ENCODE peak calls at places on chromosome X, in nine cellular contexts. N is right lobe of liver, K is testis, S is uterus, J is ovary, Q is K562, E is sigmoid colon, U is upper lobe of left lung, M is suprapubic skin. L is an unnamed sample.

GRCh38 chrX:48616575-48616974 is 19.3 kb downstream of the WDR13 start:
- DNase-seq in J (no peak), K (no peak), M (no peak), U (no peak), E (peak; percentile 27), Q (no peak), N (no peak), S (no peak), L (no peak)

GRCh38 chrX:79107891-79108718 is 36.4 kb upstream of the GPR174 start:
- DNase-seq in N (no peak), U (no peak), K (no peak), S (no peak), Q (no peak), E (no peak), M (no peak), J (no peak), L (no peak)

GRCh38 chrX:130098202-130098552 is 12.1 kb downstream of the ELF4 start:
- DNase-seq in K (no peak), M (no peak), J (no peak), U (no peak), N (no peak), E (no peak), S (no peak), Q (no peak), L (no peak)

GRCh38 chrX:129695535-129695934 is 40.8 kb upstream of the APLN start:
- DNase-seq in J (no peak), E (no peak), Q (no peak), M (no peak), N (no peak), U (no peak), S (no peak), K (no peak), L (no peak)

GRCh38 chrX:150227873-150228272 is 135.2 kb upstream of the MAMLD1 start:
- DNase-seq in K (no peak), N (no peak), M (no peak), J (no peak), U (no peak), Q (no peak), E (no peak), S (no peak), L (no peak)

GRCh38 chrX:39953027-39953426 is 144.7 kb downstream of the BCOR start:
- DNase-seq in K (no peak), N (no peak), M (no peak), U (no peak), Q (no peak), E (no peak), J (no peak), S (no peak), L (no peak)

GRCh38 chrX:83845397-83845796 is 15.5 kb upstream of the CYLC1 start:
- DNase-seq in N (no peak), S (no peak), U (no peak), Q (peak; percentile 13), J (no peak), M (no peak), E (no peak), K (peak; percentile 16), L (no peak)

GRCh38 chrX:154298312-154298711 is 2.7 kb downstream of the TKTL1 start:
- DNase-seq in N (no peak), M (no peak), J (no peak), E (no peak), Q (no peak), K (no peak), U (no peak), S (no peak), L (no peak)

GRCh38 chrX:100328342-100328741 is 81.7 kb downstream of the PCDH19 start:
- DNase-seq in N (no peak), S (no peak), Q (no peak), M (no peak), J (no peak), E (no peak), K (no peak), U (no peak), L (no peak)

GRCh38 chrX:48471504-48471903 is 1.4 kb upstream of the SLC38A5 start:
- DNase-seq in S (no peak), E (no peak), U (no peak), N (no peak), Q (no peak), K (no peak), M (no peak), J (no peak), L (no peak)

GRCh38 chrX:4710618-4711433 is 997.4 kb upstream of the PRKX start:
- DNase-seq in S (no peak), E (no peak), N (no peak), K (peak; percentile 54), J (no peak), M (no peak), U (no peak), Q (peak; percentile 1), L (peak; percentile 76)

GRCh38 chrX:131792789-131793462 is 230.2 kb upstream of the STK26 start:
- DNase-seq in J (peak; percentile 89), S (peak; percentile 89), U (no peak), M (peak; percentile 93), Q (no peak), N (no peak), E (peak; percentile 95), K (no peak), L (peak; percentile 89)

GRCh38 chrX:88604433-88605221 is 142.4 kb upstream of the CPXCR1 start:
- DNase-seq in N (peak; percentile 63), U (no peak), K (no peak), S (no peak), Q (no peak), E (no peak), J (no peak), M (no peak), L (peak; percentile 57)

GRCh38 chrX:48493890-48494364 is 14.9 kb upstream of the PORCN start:
- DNase-seq in K (peak; percentile 58), E (no peak), M (no peak), S (no peak), N (no peak), U (no peak), Q (peak; percentile 74), J (no peak), L (peak; percentile 47)

GRCh38 chrX:108285361-108285760 is 152.9 kb downstream of the COL4A6 start:
- DNase-seq in E (no peak), J (no peak), Q (no peak), K (no peak), M (no peak), U (no peak), S (no peak), N (no peak), L (no peak)

GRCh38 chrX:2892816-2893215 is 36.3 kb downstream of the ARSD start:
- DNase-seq in N (no peak), S (no peak), M (no peak), K (no peak), E (no peak), J (no peak), U (no peak), Q (no peak), L (no peak)

GRCh38 chrX:19343462-19344206 is at the start of gene PDHA1:
- DNase-seq in J (peak; percentile 91), E (peak; percentile 96), N (peak; percentile 94), U (peak; percentile 98), S (peak; percentile 92), K (peak; percentile 94), M (peak; percentile 94), Q (peak; percentile 96), L (peak; percentile 95)
- TF ChIP-seq POLR2A in J (peak; percentile 53), E (peak; percentile 4), N (peak; percentile 61), U (no peak), S (peak; percentile 27), K (no peak), M (peak; percentile 38), Q (peak; percentile 80), L (no peak)

GRCh38 chrX:101394372-101394771 is 3.6 kb downstream of the RPL36A start:
- DNase-seq in U (no peak), M (no peak), S (no peak), N (no peak), Q (no peak), K (no peak), J (no peak), E (no peak), L (no peak)

GRCh38 chrX:101388604-101389003 is 2.2 kb upstream of the RPL36A start:
- DNase-seq in Q (no peak), S (no peak), U (no peak), E (no peak), N (no peak), K (no peak), M (no peak), J (no peak), L (no peak)

GRCh38 chrX:101390664-101391525 is at the start of gene RPL36A:
- DNase-seq in J (peak; percentile 76), U (peak; percentile 92), N (peak; percentile 82), M (peak; percentile 93), S (peak; percentile 84), K (peak; percentile 91), Q (peak; percentile 96), E (peak; percentile 92), L (peak; percentile 89)

GRCh38 chrX:101393530-101394305 is 2.9 kb downstream of the RPL36A start:
- DNase-seq in M (no peak), S (no peak), Q (no peak), J (no peak), U (no peak), E (no peak), K (no peak), N (no peak), L (no peak)

GRCh38 chrX:101391831-101392230 is 1.0 kb downstream of the RPL36A start:
- DNase-seq in Q (no peak), E (no peak), J (no peak), M (no peak), U (no peak), K (no peak), S (no peak), N (no peak), L (no peak)
- H3K36me3 ChIP-seq in Q (peaks cover 54% of the 10 kb centered on the region), E (no peaks in the 10 kb centered on the region), J (no peaks in the 10 kb centered on the region), M (no peaks in the 10 kb centered on the region), U (no peaks in the 10 kb centered on the region), K (no peaks in the 10 kb centered on the region), S (no peaks in the 10 kb centered on the region), N (no peaks in the 10 kb centered on the region), L (peaks cover 22% of the 10 kb centered on the region)

DNA sequence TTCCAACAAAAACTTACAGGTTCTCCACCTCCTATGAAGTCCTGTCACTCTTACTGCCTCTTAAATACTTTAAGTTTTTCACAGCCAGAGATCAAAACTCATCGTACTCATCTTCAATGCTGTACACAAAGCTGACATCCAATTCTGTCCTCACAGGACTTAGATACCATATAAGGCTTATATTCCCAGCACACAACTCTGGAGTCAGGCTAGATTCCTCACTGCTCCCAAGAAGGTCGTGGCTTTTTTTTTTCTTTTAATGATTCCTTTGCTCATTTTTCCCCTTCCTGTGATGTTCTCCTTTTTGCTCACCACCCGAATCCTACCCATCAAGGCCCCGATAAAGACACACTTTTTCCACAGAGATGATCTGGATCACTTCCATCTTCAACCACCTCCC is 914 bp downstream of the TRAPPC2 start:
- DNase-seq in Q (no peak), S (no peak), E (no peak), N (no peak), K (no peak), U (no peak), J (no peak), M (no peak), L (no peak)
- H3K27ac ChIP-seq in Q (peak overlapping the region; percentile 96), S (peak overlapping the region; percentile 87), E (peak overlapping the region; percentile 90), N (no peak overlapping the region), K (peak overlapping the region; percentile 84), U (peak overlapping the region; percentile 87), J (peak overlapping the region; percentile 77), M (peak overlapping the region; percentile 92), L (peak overlapping the region; percentile 95)

DNA sequence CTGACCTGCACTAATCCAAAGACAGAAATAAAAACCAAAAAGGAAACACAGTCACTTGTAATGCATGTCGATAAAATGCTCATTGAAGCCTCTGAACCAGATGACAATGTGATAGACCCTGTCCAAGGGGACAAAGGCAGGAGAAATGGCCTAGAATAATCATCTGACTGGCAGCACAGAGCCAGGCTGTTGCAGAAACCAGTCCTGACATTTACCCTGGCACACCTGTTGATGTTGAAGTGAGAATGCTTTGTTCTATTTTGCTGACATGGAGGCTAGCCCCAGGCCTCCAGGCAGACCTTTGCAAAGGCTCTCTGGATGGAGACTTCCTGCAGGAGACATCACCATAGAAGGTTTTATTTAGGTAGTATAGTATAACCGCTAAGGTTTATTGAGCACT is 41.0 kb downstream of the TFDP3 start:
- DNase-seq in S (no peak), Q (no peak), K (no peak), M (no peak), J (no peak), E (no peak), N (no peak), U (no peak), L (no peak)
- TF ChIP-seq POLR2A in S (no peak), Q (no peak), K (no peak), M (no peak), J (no peak), E (no peak), N (no peak), U (no peak), L (no peak)

L was measured in stomach.